ENCODE peak calls at places on chromosomes 3 and 15, in four cellular contexts. B, V, K and G are unnamed samples.

GRCh38 chr15:35168464-35168863 is 83.4 kb upstream of the NANOGP8 start:
- DNase-seq in V (no peak), K (no peak), B (peak), G (no peak)

GRCh38 chr3:158430448-158430847 is 140.5 kb upstream of the MLF1 start:
- DNase-seq in B (peak), K (no peak), V (no peak), G (no peak)

GRCh38 chr15:63323798-63324651 is 46.6 kb downstream of the APH1B start:
- DNase-seq in K (no peak), V (no peak), B (no peak), G (no peak)

GRCh38 chr15:60899322-60899966 is 329.7 kb downstream of the RORA start:
- DNase-seq in B (no peak), V (no peak), K (no peak), G (no peak)

GRCh38 chr15:70387993-70388392 is 290.3 kb upstream of the TLE3 start:
- DNase-seq in K (no peak), B (no peak), V (no peak), G (no peak)

GRCh38 chr15:60840703-60841411 is 361.9 kb upstream of the ICE2 start:
- DNase-seq in K (peak), V (no peak), B (no peak), G (no peak)

GRCh38 chr15:99426431-99427105 is 139.2 kb upstream of the MEF2A start:
- DNase-seq in V (no peak), K (no peak), B (no peak), G (no peak)

GRCh38 chr3:175274056-175274455 is 414.9 kb downstream of the NAALADL2 start:
- DNase-seq in K (no peak), B (no peak), V (no peak), G (no peak)

GRCh38 chr3:19931767-19932188 is 2.2 kb downstream of the EFHB start:
- DNase-seq in B (no peak), V (no peak), K (no peak), G (no peak)

GRCh38 chr3:158185711-158186110 is 75.8 kb downstream of the RSRC1 start:
- DNase-seq in K (no peak), V (no peak), B (no peak), G (no peak)

GRCh38 chr3:42875325-42876151 is at the start of gene CYP8B1:
- DNase-seq in V (no peak), B (no peak), K (no peak), G (no peak)

GRCh38 chr3:55226696-55227095 is 260.4 kb downstream of the WNT5A start:
- DNase-seq in K (no peak), V (no peak), B (no peak), G (no peak)

GRCh38 chr3:51386852-51387229 is 1.8 kb downstream of the MANF start:
- DNase-seq in K (no peak), V (no peak), B (no peak), G (no peak)

GRCh38 chr3:138092023-138092422 is 23.4 kb downstream of the DZIP1L start:
- DNase-seq in B (peak), V (no peak), K (no peak), G (no peak)

GRCh38 chr15:92288755-92289154 is 104.9 kb upstream of the ST8SIA2 start:
- DNase-seq in V (no peak), B (no peak), K (no peak), G (no peak)

GRCh38 chr15:88506628-88507027 is 39.1 kb downstream of the MRPS11 start:
- DNase-seq in V (no peak), B (no peak), K (no peak), G (no peak)

GRCh38 chr15:72838311-72838731 is 54.8 kb upstream of the ADPGK start:
- DNase-seq in B (peak), V (no peak), K (no peak), G (no peak)

GRCh38 chr3:148962513-148962912 is 28.8 kb upstream of the GYG1 start:
- DNase-seq in B (peak), K (no peak), V (no peak), G (no peak)

GRCh38 chr3:62180514-62180913 is 192.8 kb downstream of the FEZF2 start:
- DNase-seq in K (no peak), B (no peak), V (no peak), G (no peak)

GRCh38 chr15:101242160-101242998 is 9.5 kb downstream of the CHSY1 start:
- DNase-seq in B (peak), K (peak), V (no peak), G (no peak)

GRCh38 chr3:47323431-47324277 is 40.9 kb downstream of the KLHL18 start:
- DNase-seq in B (peak), V (no peak), K (no peak), G (no peak)

GRCh38 chr3:43923101-43923979 is 232.6 kb downstream of the ABHD5 start:
- DNase-seq in B (no peak), K (no peak), V (no peak), G (no peak)

GRCh38 chr3:112302881-112303761 is 9.1 kb upstream of the SLC9C1 start:
- DNase-seq in V (no peak), B (peak), K (no peak), G (no peak)

GRCh38 chr3:18295171-18295920 is 129.8 kb downstream of the SATB1 start:
- DNase-seq in B (peak), V (no peak), K (peak), G (peak)

GRCh38 chr3:132660745-132661067 is 577 bp downstream of the UBA5 start:
- DNase-seq in B (peak), V (peak), K (no peak), G (no peak)

GRCh38 chr3:18591120-18591519 is 166.0 kb upstream of the SATB1 start:
- DNase-seq in K (no peak), B (no peak), V (no peak), G (no peak)

GRCh38 chr15:69704229-69704628 is 251.6 kb downstream of the RPLP1 start:
- DNase-seq in V (no peak), K (no peak), B (peak), G (no peak)

GRCh38 chr3:150006774-150007173 is 36.1 kb upstream of the PFN2 start:
- DNase-seq in B (no peak), K (no peak), V (no peak), G (no peak)

GRCh38 chr3:9843715-9844438 is at the start of gene RPUSD3:
- DNase-seq in K (peak), B (peak), V (peak), G (peak)
- TF ChIP-seq POLR2A in K (peak), B (no peak), V (peak), G (no peak)

DNA sequence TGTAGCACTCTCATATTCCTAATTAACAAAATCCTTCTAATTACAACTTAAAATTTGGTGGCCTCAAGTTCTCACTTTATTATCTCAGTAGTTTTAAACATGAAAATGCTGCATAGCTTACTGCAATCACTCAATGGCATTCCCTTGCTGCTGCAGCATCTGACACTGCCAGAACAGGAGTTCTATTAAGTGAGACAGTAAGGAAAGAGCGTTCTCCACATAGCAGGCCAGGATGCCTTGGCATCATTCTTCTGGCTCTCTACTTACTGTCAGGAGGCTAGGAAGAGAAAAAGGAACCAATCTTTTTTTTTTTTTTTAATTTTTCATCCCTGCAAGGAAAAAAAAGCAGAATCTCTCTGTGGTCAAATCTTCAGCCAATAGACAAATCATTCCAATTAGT is 3.2 kb downstream of the CNBP start:
- DNase-seq in V (no peak), K (no peak), B (no peak), G (no peak)
- TF ChIP-seq POLR2A in V (no peak), K (no peak), B (no peak), G (no peak)

DNA sequence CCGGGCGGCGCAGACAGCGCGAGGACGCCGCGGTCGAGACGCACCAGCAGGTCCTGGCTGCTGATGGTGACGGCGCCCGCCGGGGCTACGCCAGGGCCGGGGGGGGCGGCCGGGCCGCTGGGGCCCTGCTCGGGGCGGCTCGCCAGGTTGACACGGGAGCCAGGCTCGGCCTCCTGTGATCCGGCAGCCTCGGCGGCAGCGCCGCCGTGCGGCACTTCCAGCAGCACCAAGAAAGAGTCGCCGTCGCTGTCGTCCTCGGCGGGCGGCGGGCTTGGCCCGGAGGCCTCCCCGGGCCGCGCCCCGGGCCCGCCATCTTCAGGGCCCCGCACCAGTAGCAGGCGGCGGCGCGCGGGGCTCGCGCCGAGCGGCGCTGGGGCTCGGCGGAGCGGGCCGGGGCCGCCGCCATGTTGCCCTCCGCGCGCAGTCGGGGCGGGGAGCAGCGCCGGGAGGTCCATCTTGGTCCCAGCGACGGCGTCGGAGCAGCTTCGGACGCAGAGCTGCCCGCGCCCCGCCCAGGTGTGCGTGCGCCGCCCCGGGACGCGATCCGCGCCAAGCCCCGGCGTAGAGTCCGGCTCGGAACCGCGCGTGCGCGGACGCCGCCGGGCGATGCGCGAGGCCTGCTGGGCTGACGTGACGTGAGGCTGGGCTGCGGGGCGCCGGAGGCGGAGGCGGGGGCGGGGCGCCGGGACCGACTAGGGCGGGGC is at the start of gene ZXDC:
- DNase-seq in K (peak), B (peak), V (peak), G (peak)
- TF ChIP-seq POLR2A in K (peak), B (peak), V (peak), G (no peak)

GRCh38 chr3:58008140-58009025 is at the start of gene FLNB:
- DNase-seq in V (no peak), B (peak), K (peak), G (peak)
- TF ChIP-seq POLR2A in V (peak), B (peak), K (peak), G (peak)

GRCh38 chr15:67195305-67195704 is 59.2 kb downstream of the AAGAB start:
- DNase-seq in B (no peak), K (no peak), V (no peak), G (no peak)

GRCh38 chr15:67197364-67197695 is 57.1 kb downstream of the AAGAB start:
- DNase-seq in K (no peak), B (no peak), V (no peak), G (no peak)

GRCh38 chr15:67194171-67195114 is 60.0 kb downstream of the AAGAB start:
- DNase-seq in K (no peak), V (no peak), B (no peak), G (no peak)

GRCh38 chr15:67196672-67197363 is 57.6 kb downstream of the AAGAB start:
- DNase-seq in B (peak), K (no peak), V (no peak), G (no peak)

DNA sequence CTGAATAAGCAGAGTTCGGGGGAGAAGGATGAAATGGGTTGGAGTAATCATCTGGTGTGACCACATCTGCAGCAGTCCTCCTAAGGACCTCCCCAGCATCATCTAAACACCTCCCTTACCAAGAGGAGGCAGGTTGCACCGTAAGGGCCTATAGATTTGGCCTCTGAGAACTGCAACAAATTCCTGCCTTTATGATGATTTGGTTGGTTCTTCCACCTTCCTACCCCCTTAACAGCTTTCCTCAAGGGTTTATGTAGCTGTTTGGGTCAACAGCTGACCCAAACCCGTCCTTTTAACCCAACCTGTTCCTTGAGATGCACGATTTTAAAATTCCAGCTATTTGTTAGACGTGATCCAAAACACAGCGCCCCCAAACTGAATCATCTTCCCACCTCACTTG is 58.2 kb downstream of the AAGAB start:
- DNase-seq in V (no peak), K (no peak), B (peak), G (no peak)
- TF ChIP-seq POLR2A in V (no peak), K (no peak), B (no peak), G (no peak)

GRCh38 chr3:53846851-53847155 is 435 bp downstream of the IL17RB start:
- DNase-seq in B (no peak), V (no peak), K (no peak), G (no peak)

GRCh38 chr3:53844262-53845102 is 1.7 kb downstream of the CHDH start:
- DNase-seq in V (no peak), K (no peak), B (no peak), G (no peak)

GRCh38 chr3:53846134-53846850 is at the start of the genes CHDH and IL17RB:
- DNase-seq in V (no peak), B (no peak), K (no peak), G (peak)

GRCh38 chr3:53845881-53846133 is 412 bp downstream of the CHDH start:
- DNase-seq in K (no peak), B (no peak), V (no peak), G (no peak)

DNA sequence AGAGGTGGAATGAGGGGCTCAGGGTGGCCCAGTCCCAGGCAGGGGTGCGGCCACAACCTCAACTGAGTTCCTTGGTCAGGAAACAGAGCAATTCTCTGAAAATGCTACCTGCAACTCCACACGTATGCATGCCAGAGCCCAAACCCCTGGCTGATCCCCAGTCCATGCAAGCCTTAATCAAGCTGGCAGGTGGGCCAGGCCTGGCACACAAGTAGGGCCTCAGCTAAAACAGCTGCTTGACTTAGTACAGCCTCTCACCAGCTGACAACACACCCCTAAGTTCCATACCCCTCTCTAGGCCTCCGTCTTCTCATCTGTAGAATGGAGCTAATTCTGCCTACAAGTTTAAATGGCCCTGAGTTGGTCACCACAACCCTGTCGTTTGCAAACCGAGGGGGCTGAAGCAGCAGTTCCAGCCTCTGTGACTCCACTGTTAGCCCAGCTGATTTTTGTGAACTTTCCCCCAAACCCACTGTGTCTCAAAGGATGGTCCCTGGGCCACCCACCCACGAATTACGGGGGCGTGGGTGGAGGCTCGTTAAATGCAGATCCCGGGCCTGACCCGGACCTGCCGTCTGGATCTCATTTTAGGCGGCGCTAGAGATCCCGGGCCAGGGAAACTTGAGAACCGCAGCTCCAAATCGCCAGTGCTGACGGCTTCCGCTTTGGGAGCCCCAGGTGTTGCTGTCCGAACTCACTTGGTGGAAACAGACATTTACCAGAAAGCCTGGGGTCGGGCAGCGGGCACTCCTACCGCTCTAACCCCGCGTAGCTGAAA is 927 bp downstream of the CHDH start:
- DNase-seq in B (peak), V (peak), K (peak), G (no peak)
- TF ChIP-seq POLR2A in B (no peak), V (no peak), K (no peak), G (no peak)

GRCh38 chr3:120623719-120624093 is 27.6 kb downstream of the NDUFB4 start:
- DNase-seq in V (no peak), K (no peak), B (no peak), G (no peak)

GRCh38 chr3:120622870-120623718 is 27.0 kb downstream of the NDUFB4 start:
- DNase-seq in B (peak), V (no peak), K (no peak), G (no peak)

GRCh38 chr3:120622457-120622856 is 26.3 kb downstream of the NDUFB4 start:
- DNase-seq in V (no peak), B (no peak), K (no peak), G (no peak)

GRCh38 chr3:120625199-120625598 is 29.1 kb downstream of the NDUFB4 start:
- DNase-seq in B (no peak), K (no peak), V (no peak), G (no peak)
- TF ChIP-seq POLR2A in B (no peak), K (no peak), V (no peak), G (no peak)

DNA sequence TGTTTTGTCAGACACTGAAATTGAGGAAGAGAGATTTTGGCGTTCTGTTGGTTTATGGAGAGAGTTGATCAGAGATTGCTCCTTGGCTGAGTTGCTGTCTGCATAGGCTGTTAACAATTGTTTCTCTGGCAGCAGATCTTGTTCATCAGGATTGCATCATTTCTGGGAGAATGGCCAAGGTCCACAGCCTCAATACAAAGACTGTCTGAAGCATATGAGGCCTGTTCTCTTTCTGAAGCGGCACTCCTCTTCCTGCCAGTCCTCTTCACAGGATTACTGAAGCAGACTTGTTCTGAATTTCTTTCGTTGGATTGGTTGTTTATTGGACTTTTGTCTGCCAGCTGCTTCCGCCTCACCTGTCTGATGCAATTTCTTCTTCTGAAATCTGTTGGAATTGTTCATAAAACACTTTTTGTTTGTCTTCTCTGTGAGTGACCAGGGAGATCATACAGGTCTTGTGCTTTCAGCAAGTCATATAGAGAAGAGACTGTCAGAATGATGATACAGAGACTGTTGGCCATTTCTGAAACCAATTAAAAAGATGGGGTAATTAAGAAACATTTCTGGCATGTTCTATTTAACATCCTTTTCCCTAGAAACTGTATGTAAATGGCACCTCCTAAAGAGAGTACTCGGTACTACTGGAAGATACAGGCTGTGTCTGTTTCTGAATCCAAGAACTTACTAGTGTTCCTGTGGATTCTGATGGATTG is 25.5 kb downstream of the SETD5 start:
- DNase-seq in K (peak), V (peak), B (peak), G (peak)
- TF ChIP-seq POLR2A in K (peak), V (peak), B (peak), G (no peak)

DNA sequence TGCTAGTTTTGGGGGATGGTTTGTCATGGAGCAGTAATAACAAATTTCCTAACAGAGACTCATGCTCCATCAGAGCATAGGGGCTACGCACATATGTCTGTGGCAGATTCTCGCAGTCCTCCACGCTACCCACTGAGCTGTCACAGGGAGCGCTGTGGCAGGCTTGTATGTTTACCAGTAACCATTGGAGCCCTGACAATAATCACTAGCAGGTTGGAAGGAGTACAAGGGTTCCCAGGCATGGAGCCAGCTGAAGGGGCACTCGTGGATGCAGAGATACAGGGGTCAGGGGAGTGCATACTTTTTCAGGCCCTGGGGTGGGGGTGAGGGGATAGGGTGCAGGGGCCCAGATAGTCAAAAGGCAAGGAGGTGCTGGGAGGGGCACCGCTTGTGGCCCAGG is 7.9 kb upstream of the GP9 start:
- DNase-seq in V (no peak), B (no peak), K (no peak), G (peak)
- TF ChIP-seq POLR2A in V (no peak), B (no peak), K (no peak), G (no peak)

GRCh38 chr3:193313448-193313958 is 65.0 kb downstream of the ATP13A5 start:
- DNase-seq in B (no peak), K (no peak), V (no peak), G (no peak)
- TF ChIP-seq POLR2A in B (no peak), K (no peak), V (no peak), G (no peak)